ENCODE peak calls at places on chromosomes 6 and 20, in seven cellular contexts. R is HEK293T, W is neural progenitor cell, B is Daoy, O is astrocyte, Z is ELR, H is AG09309. N is an unnamed sample.

GRCh38 chr20:20413801-20414200 is 45.9 kb downstream of the INSM1 start:
- DNase-seq in B (no peak), R (no peak), W (peak; percentile 62), H (no peak), Z (no peak), O (peak; percentile 5), N (no peak)

GRCh38 chr6:142013875-142014495 is 118.7 kb upstream of the GJE1 start:
- DNase-seq in W (peak; percentile 13), O (peak; percentile 32), B (peak; percentile 48), H (no peak), Z (peak; percentile 50), R (no peak), N (no peak)

GRCh38 chr6:93088675-93089575 is 330.4 kb downstream of the EPHA7 start:
- DNase-seq in B (no peak), R (peak; percentile 44), Z (no peak), H (no peak), O (no peak), W (no peak), N (no peak)

GRCh38 chr20:50572922-50573777 is 63.0 kb downstream of the PTPN1 start:
- DNase-seq in B (no peak), H (peak; percentile 80), W (no peak), O (peak; percentile 59), Z (no peak), R (no peak), N (no peak)

GRCh38 chr6:136784910-136785746 is 7.1 kb downstream of the MAP3K5 start:
- DNase-seq in Z (peak; percentile 46), R (no peak), O (peak; percentile 10), H (no peak), B (peak; percentile 26), W (no peak), N (no peak)

GRCh38 chr6:104685871-104686549 is 173.7 kb downstream of the HACE1 start:
- DNase-seq in W (no peak), O (no peak), B (no peak), R (no peak), H (no peak), Z (no peak), N (no peak)

GRCh38 chr6:82129814-82130213 is 117.7 kb downstream of the IBTK start:
- DNase-seq in R (no peak), B (no peak), Z (no peak), O (no peak), H (no peak), W (no peak), N (no peak)

GRCh38 chr6:125910518-125910917 is 46.1 kb upstream of the HINT3 start:
- DNase-seq in W (no peak), Z (peak; percentile 87), R (no peak), H (no peak), O (peak; percentile 57), B (peak; percentile 36), N (no peak)

GRCh38 chr6:115441671-115442070 is 619.0 kb downstream of the FRK start:
- DNase-seq in W (no peak), R (no peak), H (peak; percentile 2), O (no peak), B (no peak), Z (no peak), N (no peak)

GRCh38 chr20:33176101-33176500 is 8.1 kb downstream of the BPIFA2 start:
- DNase-seq in O (no peak), W (peak; percentile 31), Z (no peak), B (no peak), R (no peak), H (no peak), N (no peak)

GRCh38 chr6:26087284-26088115 is at the start of gene HFE:
- DNase-seq in R (no peak), B (peak; percentile 74), Z (peak; percentile 81), O (peak; percentile 49), H (no peak), W (peak; percentile 50), N (no peak)